ENCODE peak calls at places on chromosomes 1 and 21, in four cellular contexts. E is brain microvascular endothelial cell, B is right atrium auricular region, N is AG04450. F is an unnamed sample.

GRCh38 chr21:41854426-41854995 is 24.6 kb downstream of the PRDM15 start:
- DNase-seq in E (no peak), B (no peak), N (no peak), F (no peak)

GRCh38 chr1:27149084-27149483 is 5.8 kb downstream of the SLC9A1 start:
- DNase-seq in E (no peak), B (no peak), N (no peak), F (no peak)

GRCh38 chr1:30271401-30272287 is 451.7 kb downstream of the MATN1 start:
- DNase-seq in E (no peak), B (no peak), N (no peak), F (no peak)

GRCh38 chr1:6313382-6314265 is 52.7 kb upstream of the GPR153 start:
- DNase-seq in E (no peak), B (no peak), N (no peak), F (no peak)

GRCh38 chr1:15426492-15427279 is 11.6 kb upstream of the CTRC start:
- DNase-seq in E (no peak), B (no peak), N (no peak), F (no peak)

GRCh38 chr1:243943671-243944428 is 93.8 kb upstream of the AKT3 start:
- DNase-seq in E (no peak), B (no peak), N (no peak), F (no peak)

GRCh38 chr1:232620356-232620841 is 9.5 kb downstream of the SIPA1L2 start:
- DNase-seq in E (peak; percentile 52), B (peak; percentile 80), N (no peak), F (peak; percentile 79)

GRCh38 chr1:44719318-44719717 is 11.7 kb downstream of the RNU5D-1 start:
- DNase-seq in E (no peak), B (no peak), N (no peak), F (no peak)

GRCh38 chr1:5803851-5804250 is 188.4 kb downstream of the NPHP4 start:
- DNase-seq in E (no peak), B (no peak), N (no peak), F (no peak)

GRCh38 chr1:243549791-243550190 is 293.9 kb downstream of the SDCCAG8 start:
- DNase-seq in E (no peak), B (no peak), N (no peak), F (no peak)

GRCh38 chr1:7389786-7390603 is 381.1 kb upstream of the VAMP3 start:
- DNase-seq in E (no peak), B (peak; percentile 51), N (no peak), F (no peak)

GRCh38 chr1:94324168-94324544 is 86.8 kb upstream of the ARHGAP29 start:
- DNase-seq in E (no peak), B (no peak), N (no peak), F (no peak)

GRCh38 chr21:10272216-10272615 is 249.2 kb upstream of the TPTE start:
- DNase-seq in E (no peak), B (peak; percentile 26), N (no peak), F (no peak)

GRCh38 chr1:29806646-29807319 is 570.5 kb downstream of the PTPRU start:
- DNase-seq in E (no peak), B (no peak), N (no peak), F (no peak)

GRCh38 chr1:178121883-178122282 is 28.0 kb downstream of the RASAL2 start:
- DNase-seq in E (no peak), B (no peak), N (no peak), F (no peak)

GRCh38 chr1:218785928-218786327 is 387.8 kb upstream of the LYPLAL1 start:
- DNase-seq in E (peak; percentile 57), B (peak; percentile 74), N (no peak), F (peak; percentile 47)

GRCh38 chr21:44952116-44952928 is 12.5 kb downstream of the SLX9 start:
- DNase-seq in E (no peak), B (no peak), N (no peak), F (no peak)

GRCh38 chr1:78864175-78864574 is 142.4 kb downstream of the ADGRL4 start:
- DNase-seq in E (no peak), B (no peak), N (no peak), F (no peak)

GRCh38 chr1:205577874-205578658 is 53.7 kb downstream of the ELK4 start:
- DNase-seq in E (no peak), B (no peak), N (no peak), F (no peak)

GRCh38 chr1:167517535-167518330 is 596 bp downstream of the CD247 start:
- DNase-seq in E (peak; percentile 69), B (no peak), N (no peak), F (no peak)

GRCh38 chr1:1196431-1197187 is 9.8 kb downstream of the TNFRSF18 start:
- DNase-seq in E (no peak), B (no peak), N (no peak), F (no peak)

GRCh38 chr1:71850936-71851335 is 431.4 kb downstream of the NEGR1 start:
- DNase-seq in E (no peak), B (peak; percentile 58), N (no peak), F (no peak)

GRCh38 chr1:70196333-70196732 is 9.0 kb downstream of the LRRC40 start:
- DNase-seq in E (no peak), B (no peak), N (no peak), F (no peak)

GRCh38 chr1:205294175-205294913 is 27.2 kb downstream of the NUAK2 start:
- DNase-seq in E (peak; percentile 80), B (no peak), N (peak; percentile 90), F (no peak)

GRCh38 chr1:227774721-227775665 is 39.8 kb downstream of the SNAP47 start:
- DNase-seq in E (peak; percentile 40), B (no peak), N (no peak), F (no peak)

GRCh38 chr1:167904641-167905040 is 9.3 kb downstream of the ADCY10 start:
- DNase-seq in E (peak; percentile 79), B (no peak), N (no peak), F (no peak)

GRCh38 chr1:42736152-42736551 is 3.9 kb downstream of the CLDN19 start:
- DNase-seq in E (no peak), B (no peak), N (no peak), F (no peak)

GRCh38 chr1:226082959-226083302 is 20.4 kb downstream of the H3-3A start:
- DNase-seq in E (peak; percentile 36), B (peak; percentile 68), N (no peak), F (peak; percentile 35)

GRCh38 chr1:179229214-179230140 is at the start of gene ABL2:
- DNase-seq in E (no peak), B (no peak), N (no peak), F (peak; percentile 17)

GRCh38 chr1:155942578-155943141 is 1.2 kb downstream of the RXFP4 start:
- DNase-seq in E (no peak), B (no peak), N (no peak), F (no peak)

GRCh38 chr21:33230518-33231324 is 983 bp downstream of the IFNAR2 start:
- DNase-seq in E (peak; percentile 54), B (no peak), N (no peak), F (no peak)

GRCh38 chr1:26035203-26035958 is 10.5 kb downstream of the SLC30A2 start:
- DNase-seq in E (peak; percentile 92), B (peak; percentile 97), N (peak; percentile 66), F (peak; percentile 94)
- H3K27me3 ChIP-seq in E (no peaks in the 10 kb centered on the region), B (no peaks in the 10 kb centered on the region), N (peaks cover 12% of the 10 kb centered on the region), F (no peaks in the 10 kb centered on the region)

GRCh38 chr1:39409055-39409816 is 82.2 kb upstream of the BMP8A start:
- DNase-seq in E (peak; percentile 50), B (peak; percentile 78), N (no peak), F (peak; percentile 57)

GRCh38 chr1:39407889-39408640 is 83.4 kb upstream of the BMP8A start:
- DNase-seq in E (no peak), B (no peak), N (no peak), F (no peak)

GRCh38 chr1:39406533-39407478 is 84.6 kb upstream of the BMP8A start:
- DNase-seq in E (peak; percentile 51), B (no peak), N (no peak), F (no peak)

GRCh38 chr1:39408641-39409054 is 82.8 kb upstream of the BMP8A start:
- DNase-seq in E (peak; percentile 88), B (peak; percentile 93), N (peak; percentile 87), F (peak; percentile 90)

GRCh38 chr1:39407496-39407888 is 83.9 kb upstream of the BMP8A start:
- DNase-seq in E (no peak), B (no peak), N (no peak), F (no peak)
- H3K4me3 ChIP-seq in E (no peak overlapping the region), B (no peak overlapping the region), N (no peak overlapping the region), F (peak overlapping the region; percentile 88)

DNA sequence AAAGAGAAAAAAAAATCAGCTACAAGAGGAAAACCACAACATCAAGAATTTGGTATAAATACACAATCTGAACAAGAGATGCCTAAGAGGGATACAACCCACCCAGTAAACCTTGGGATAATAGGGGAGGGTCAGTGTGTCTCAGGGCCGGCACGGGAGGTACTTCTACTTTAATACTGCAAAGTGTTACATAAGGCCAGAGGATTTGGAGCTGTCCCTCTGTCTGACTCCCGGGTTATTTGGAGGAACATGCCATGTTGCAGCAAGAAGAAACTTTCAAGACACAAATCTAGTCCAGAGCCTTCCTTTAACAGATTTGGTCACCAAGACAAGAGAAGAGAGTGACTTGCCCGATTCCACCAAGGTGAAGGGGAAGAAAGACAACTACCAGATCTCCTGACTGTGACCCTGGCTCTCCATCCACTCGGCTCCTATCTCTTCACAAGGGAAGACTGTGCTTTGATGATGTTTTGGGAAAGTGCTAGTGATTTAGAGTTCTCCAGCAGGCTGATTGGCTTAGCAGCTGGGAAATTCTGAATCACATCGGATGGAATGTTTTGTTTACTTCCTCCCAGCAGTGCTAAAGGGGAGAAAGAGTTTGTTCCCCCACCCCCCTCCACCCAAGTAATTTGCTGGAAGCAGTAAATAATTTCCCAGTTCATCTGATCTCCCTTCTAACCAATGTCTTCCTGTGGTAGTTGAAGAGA is 29.3 kb downstream of the SGIP1 start:
- DNase-seq in E (peak; percentile 91), B (peak; percentile 63), N (peak; percentile 91), F (no peak)
- H3K27ac ChIP-seq in E (peak overlapping the region; percentile 96), B (peak overlapping the region; percentile 32), N (peak overlapping the region; percentile 94), F (peak overlapping the region; percentile 69)

GRCh38 chr1:3081171-3081683 is 12.2 kb downstream of the PRDM16 start:
- DNase-seq in E (no peak), B (no peak), N (no peak), F (no peak)

GRCh38 chr1:3084154-3084553 is 15.2 kb downstream of the PRDM16 start:
- DNase-seq in E (no peak), B (no peak), N (no peak), F (no peak)

GRCh38 chr1:3082051-3082450 is 13.0 kb downstream of the PRDM16 start:
- DNase-seq in E (no peak), B (no peak), N (no peak), F (no peak)

GRCh38 chr1:3084726-3085125 is 15.7 kb downstream of the PRDM16 start:
- DNase-seq in E (no peak), B (no peak), N (no peak), F (no peak)

GRCh38 chr1:3082571-3083516 is 13.8 kb downstream of the PRDM16 start:
- DNase-seq in E (no peak), B (no peak), N (no peak), F (no peak)
- H3K27me3 ChIP-seq in E (no peaks in the 10 kb centered on the region), B (no peaks in the 10 kb centered on the region), N (peaks cover 3% of the 10 kb centered on the region), F (no peaks in the 10 kb centered on the region)

GRCh38 chr1:9181990-9182783 is 52.4 kb upstream of the H6PD start:
- DNase-seq in E (no peak), B (no peak), N (no peak), F (no peak)

GRCh38 chr1:9181176-9181906 is 52.4 kb upstream of the GPR157 start:
- DNase-seq in E (no peak), B (no peak), N (no peak), F (peak; percentile 70)

GRCh38 chr1:9183898-9184297 is 50.7 kb upstream of the H6PD start:
- DNase-seq in E (no peak), B (no peak), N (no peak), F (no peak)

GRCh38 chr1:9183441-9183840 is 51.1 kb upstream of the H6PD start:
- DNase-seq in E (no peak), B (no peak), N (no peak), F (no peak)

GRCh38 chr1:9182784-9183257 is 51.8 kb upstream of the H6PD start:
- DNase-seq in E (no peak), B (no peak), N (no peak), F (no peak)
- H3K4me3 ChIP-seq in E (peak overlapping the region; percentile 69), B (peak overlapping the region; percentile 75), N (peak overlapping the region; percentile 84), F (peak overlapping the region; percentile 75)

F was measured in tibial nerve.